ENCODE peak calls at places on chromosomes 12 and 14, in five cellular contexts. N is upper lobe of right lung; Z is CD4-positive, alpha-beta T cell; X is body of pancreas; A is gastrocnemius medialis. U is an unnamed sample.

GRCh38 chr12:108616941-108617858 is 16.5 kb downstream of the SELPLG start:
- ATAC-seq in Z (peak), X (no peak), A (no peak), N (peak), U (no peak)

GRCh38 chr14:90495357-90496276 is 98.8 kb downstream of the CALM1 start:
- ATAC-seq in X (no peak), Z (peak), N (peak), A (no peak), U (no peak)

GRCh38 chr12:49987620-49988303 is 15.0 kb downstream of the AQP6 start:
- ATAC-seq in A (no peak), X (no peak), N (peak), Z (no peak), U (no peak)

GRCh38 chr12:93570552-93571359 is 1.7 kb upstream of the SOCS2 start:
- ATAC-seq in Z (peak), X (peak), A (peak), N (peak), U (peak)

GRCh38 chr14:75609606-75610476 is 31.4 kb downstream of the FLVCR2 start:
- ATAC-seq in X (no peak), N (peak), Z (no peak), A (peak), U (peak)

GRCh38 chr14:65854215-65854614 is 441.7 kb downstream of the FUT8 start:
- ATAC-seq in X (peak), N (no peak), Z (no peak), A (no peak), U (no peak)

GRCh38 chr14:87805315-87805723 is 187.7 kb downstream of the GALC start:
- ATAC-seq in A (no peak), Z (no peak), X (peak), N (peak), U (no peak)

GRCh38 chr12:53738834-53739284 is 11.6 kb upstream of the CALCOCO1 start:
- ATAC-seq in N (no peak), X (no peak), A (no peak), Z (peak), U (no peak)

GRCh38 chr12:121392325-121392716 is 7.6 kb upstream of the RNF34 start:
- ATAC-seq in Z (no peak), A (no peak), N (no peak), X (no peak), U (no peak)

GRCh38 chr12:6333566-6333965 is 8.3 kb downstream of the TNFRSF1A start:
- ATAC-seq in N (no peak), X (no peak), A (no peak), Z (no peak), U (no peak)

GRCh38 chr12:64801381-64801780 is 23.1 kb upstream of the TBC1D30 start:
- ATAC-seq in N (no peak), A (no peak), Z (no peak), X (no peak), U (no peak)

GRCh38 chr12:122753213-122753571 is 568 bp downstream of the DENR start:
- ATAC-seq in N (no peak), Z (no peak), X (no peak), A (no peak), U (no peak)

GRCh38 chr12:82923935-82924334 is 237.2 kb downstream of the TMTC2 start:
- ATAC-seq in Z (no peak), A (no peak), N (no peak), X (no peak), U (no peak)

GRCh38 chr14:101875726-101876268 is 88.6 kb upstream of the DYNC1H1 start:
- ATAC-seq in A (no peak), Z (peak), X (no peak), N (no peak), U (no peak)

GRCh38 chr12:100393202-100393601 is 36.3 kb downstream of the SLC17A8 start:
- ATAC-seq in N (no peak), Z (no peak), A (no peak), X (no peak), U (no peak)

GRCh38 chr12:107474639-107475539 is 210.7 kb upstream of the PWP1 start:
- ATAC-seq in N (no peak), A (no peak), Z (no peak), X (no peak), U (no peak)
- H3K27ac ChIP-seq in N (no peak), A (no peak), Z (no peak), X (no peak), U (no peak)

GRCh38 chr14:35961697-35962274 is 135.6 kb downstream of the BRMS1L start:
- ATAC-seq in N (no peak), A (no peak), X (no peak), Z (no peak), U (no peak)

GRCh38 chr14:35952584-35952983 is 126.4 kb downstream of the BRMS1L start:
- ATAC-seq in A (no peak), X (no peak), Z (no peak), N (no peak), U (no peak)

GRCh38 chr14:35959835-35960234 is 133.7 kb downstream of the BRMS1L start:
- ATAC-seq in Z (no peak), N (no peak), X (no peak), A (no peak), U (no peak)

GRCh38 chr14:35956376-35957000 is 130.3 kb downstream of the BRMS1L start:
- ATAC-seq in A (no peak), N (no peak), X (no peak), Z (no peak), U (no peak)
- H3K27ac ChIP-seq in A (no peak), N (no peak), X (no peak), Z (no peak), U (no peak)

DNA sequence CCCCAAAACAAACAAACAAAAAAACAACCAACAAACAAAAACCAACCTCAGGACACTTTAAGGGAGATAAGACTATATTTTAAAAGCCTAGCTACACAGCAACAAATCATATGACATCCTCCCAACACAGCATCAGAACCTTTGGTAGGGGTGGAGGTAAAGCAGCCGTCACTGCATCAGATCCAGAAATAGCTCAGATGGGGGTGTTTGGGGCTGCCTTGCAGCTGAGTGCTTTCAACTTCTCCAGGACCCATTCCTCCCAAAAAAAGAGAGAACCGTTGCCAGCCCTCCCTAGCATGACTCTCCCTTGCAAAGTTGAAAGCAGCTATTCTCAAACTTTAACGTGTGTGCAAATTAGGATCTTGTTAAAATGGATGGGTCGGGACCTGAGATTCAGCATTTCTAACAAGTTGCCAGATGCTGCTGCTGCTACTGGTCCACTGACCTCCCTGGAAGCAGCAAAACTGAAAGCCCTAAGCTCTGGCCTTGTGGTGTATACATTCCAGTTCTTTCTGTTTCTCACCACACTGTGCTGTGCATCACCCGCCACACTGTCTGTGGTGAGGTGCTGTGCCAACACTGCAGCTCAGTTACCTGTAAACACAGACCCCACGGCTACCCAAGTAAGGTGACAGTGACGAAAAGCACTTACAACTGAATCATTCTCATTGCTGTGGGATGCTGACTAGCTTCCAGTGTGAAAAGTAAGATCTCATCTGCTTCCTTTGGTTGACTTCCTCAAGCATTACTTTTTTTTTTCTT is 54.0 kb downstream of the SLC38A1 start:
- ATAC-seq in X (no peak), Z (peak), N (peak), A (no peak), U (peak)
- H3K27ac ChIP-seq in X (no peak), Z (peak), N (no peak), A (peak), U (peak)

DNA sequence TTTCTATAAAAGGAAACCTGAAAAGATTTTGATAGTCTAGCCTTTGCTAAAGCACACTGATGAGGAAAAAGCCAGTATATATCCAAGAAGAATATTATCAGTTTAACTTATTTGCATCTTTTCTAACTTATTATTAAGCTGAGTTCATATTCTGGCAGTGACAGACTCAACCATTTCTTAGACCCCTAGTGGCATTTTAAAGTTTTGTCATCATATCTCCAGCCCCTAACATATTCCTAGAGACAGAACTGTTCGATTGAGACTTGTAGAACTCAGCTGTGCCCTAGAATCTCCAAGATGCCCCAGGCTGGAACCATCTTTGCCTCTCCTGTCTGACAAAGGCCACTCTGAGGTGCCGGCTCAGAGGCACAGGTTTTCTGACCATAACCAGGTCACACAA is 365.6 kb downstream of the NELL2 start:
- ATAC-seq in X (no peak), N (no peak), A (no peak), Z (no peak), U (no peak)
- H3K27ac ChIP-seq in X (no peak), N (no peak), A (no peak), Z (no peak), U (no peak)

GRCh38 chr14:97155320-97155719 is 358.1 kb downstream of the VRK1 start:
- ATAC-seq in N (no peak), X (no peak), Z (no peak), A (no peak), U (no peak)
- H3K27ac ChIP-seq in N (no peak), X (no peak), Z (no peak), A (no peak), U (no peak)

U was measured in gastroesophageal sphincter.